ENCODE peak calls at places on chromosomes 16 and 17, in nine cellular contexts. M is osteoblast, I is ovary, D is astrocyte of the cerebellum, G is fibroblast of pulmonary artery, Y is LNCaP clone FGC, J is stomach, B is AG09309, L is HCT116. X is an unnamed sample.

GRCh38 chr17:81245024-81245664 is 6.0 kb downstream of the NDUFAF8 start:
- DNase-seq in L (no peak), I (no peak), Y (no peak), J (no peak), G (no peak), D (no peak), M (peak), B (no peak), X (no peak)

GRCh38 chr16:55471448-55472097 is 7.4 kb upstream of the MMP2 start:
- DNase-seq in Y (no peak), M (no peak), D (no peak), L (peak), I (no peak), G (peak), J (no peak), B (peak), X (peak)

GRCh38 chr16:57532251-57532625 is 4.1 kb downstream of the CCDC102A start:
- DNase-seq in Y (peak), B (no peak), I (no peak), G (no peak), M (no peak), J (peak), L (no peak), D (no peak), X (no peak)

GRCh38 chr17:68491864-68492263 is 20.4 kb upstream of the PRKAR1A start:
- DNase-seq in J (peak), L (no peak), M (no peak), G (no peak), B (no peak), Y (no peak), I (no peak), D (no peak), X (no peak)

GRCh38 chr17:57914274-57915147 is 40.7 kb downstream of the CUEDC1 start:
- DNase-seq in J (no peak), D (no peak), G (no peak), L (no peak), B (no peak), I (no peak), Y (no peak), M (peak), X (no peak)

GRCh38 chr17:72853438-72854415 is 238.8 kb downstream of the SLC39A11 start:
- DNase-seq in D (no peak), J (no peak), Y (no peak), G (no peak), M (no peak), B (no peak), L (no peak), I (no peak), X (no peak)

GRCh38 chr17:77085916-77086432 is 54.8 kb upstream of the SEC14L1 start:
- DNase-seq in L (no peak), D (no peak), Y (no peak), I (no peak), B (no peak), M (no peak), G (no peak), J (no peak), X (no peak)

GRCh38 chr17:77733576-77734296 is 224.8 kb upstream of the TNRC6C start:
- DNase-seq in M (no peak), I (no peak), G (no peak), J (no peak), D (no peak), L (no peak), B (no peak), Y (no peak), X (no peak)

GRCh38 chr17:62898239-62898864 is 67.7 kb upstream of the TANC2 start:
- DNase-seq in M (peak), D (no peak), B (no peak), Y (no peak), J (no peak), G (peak), I (peak), L (no peak), X (no peak)

GRCh38 chr17:57988301-57989010 is 402 bp upstream of the VEZF1 start:
- DNase-seq in L (peak), M (peak), B (no peak), I (peak), J (peak), Y (no peak), D (no peak), G (peak), X (no peak)

GRCh38 chr17:38864636-38865398 is 5.0 kb upstream of the LASP1 start:
- DNase-seq in B (no peak), I (no peak), D (no peak), G (peak), L (no peak), Y (no peak), M (no peak), J (no peak), X (no peak)

GRCh38 chr17:44137891-44138709 is 3.6 kb upstream of the HROB start:
- DNase-seq in I (peak), J (peak), D (peak), B (peak), Y (no peak), G (peak), M (peak), L (peak), X (peak)

GRCh38 chr17:4510615-4510941 is 11.9 kb downstream of the SPNS2 start:
- DNase-seq in J (no peak), Y (no peak), I (no peak), G (no peak), M (no peak), L (no peak), D (no peak), B (no peak), X (no peak)

GRCh38 chr16:75265911-75266701 is 14.7 kb upstream of the BCAR1 start:
- DNase-seq in D (no peak), B (no peak), L (no peak), J (peak), G (peak), M (peak), Y (peak), I (peak), X (no peak)

GRCh38 chr16:72932050-72932449 is 115.9 kb downstream of the ZFHX3 start:
- DNase-seq in G (peak), L (no peak), Y (no peak), I (no peak), D (no peak), B (no peak), J (no peak), M (peak), X (no peak)

GRCh38 chr16:56090076-56090475 is 101.2 kb upstream of the GNAO1 start:
- DNase-seq in L (no peak), G (no peak), M (no peak), J (no peak), D (no peak), B (no peak), Y (no peak), I (no peak), X (no peak)

GRCh38 chr17:27339836-27340550 is 46.1 kb downstream of the WSB1 start:
- DNase-seq in G (no peak), B (no peak), L (peak), M (no peak), I (no peak), J (no peak), D (no peak), Y (no peak), X (no peak)

GRCh38 chr17:773467-774319 is 8.4 kb downstream of the GLOD4 start:
- DNase-seq in J (no peak), M (no peak), G (no peak), I (no peak), B (no peak), L (no peak), D (no peak), Y (no peak), X (no peak)

GRCh38 chr16:84176192-84177053 is 10.4 kb downstream of the TAF1C start:
- DNase-seq in L (no peak), Y (no peak), J (no peak), D (no peak), I (peak), B (no peak), G (no peak), M (peak), X (no peak)

GRCh38 chr17:57294075-57294474 is 37.8 kb downstream of the MSI2 start:
- DNase-seq in J (no peak), B (no peak), G (no peak), Y (no peak), I (no peak), M (no peak), L (no peak), D (no peak), X (no peak)

GRCh38 chr17:15744885-15745284 is 12.8 kb downstream of the TBC1D26 start:
- DNase-seq in G (no peak), J (no peak), B (no peak), M (no peak), L (no peak), I (no peak), D (peak), Y (no peak), X (peak)

GRCh38 chr17:36980281-36980761 is 31.6 kb downstream of the AATF start:
- DNase-seq in G (peak), M (no peak), L (no peak), J (no peak), Y (peak), D (peak), I (no peak), B (no peak), X (no peak)

GRCh38 chr17:50483266-50483665 is 4.6 kb downstream of the RSAD1 start:
- DNase-seq in Y (no peak), G (no peak), J (no peak), L (no peak), M (no peak), I (no peak), B (no peak), D (no peak), X (no peak)

GRCh38 chr16:35868630-35869029 is 2409.2 kb downstream of the TP53TG3F start:
- DNase-seq in I (no peak), Y (no peak), L (no peak), M (no peak), G (no peak), J (no peak), B (no peak), D (no peak), X (no peak)

GRCh38 chr17:77266891-77267341 is 126.1 kb downstream of the SEC14L1 start:
- DNase-seq in M (peak), L (no peak), B (no peak), G (no peak), J (no peak), D (no peak), Y (no peak), I (no peak), X (no peak)

GRCh38 chr16:68062910-68063393 is 22.2 kb upstream of the NFATC3 start:
- DNase-seq in B (no peak), D (no peak), G (no peak), J (peak), Y (no peak), M (no peak), I (no peak), L (no peak), X (no peak)

GRCh38 chr17:40610359-40610758 is 37.3 kb downstream of the SMARCE1 start:
- DNase-seq in B (no peak), J (no peak), D (no peak), Y (no peak), I (no peak), L (no peak), G (no peak), M (no peak), X (no peak)

GRCh38 chr16:28140788-28141618 is 70.8 kb downstream of the XPO6 start:
- DNase-seq in M (peak), I (no peak), D (no peak), J (peak), Y (peak), B (no peak), L (no peak), G (peak), X (no peak)

GRCh38 chr17:10120113-10120485 is 78.3 kb downstream of the GAS7 start:
- DNase-seq in B (no peak), L (no peak), Y (no peak), I (no peak), J (no peak), M (no peak), G (no peak), D (no peak), X (no peak)

GRCh38 chr17:48068491-48068961 is 20.4 kb downstream of the NFE2L1 start:
- DNase-seq in G (peak), Y (no peak), D (no peak), J (no peak), L (no peak), B (no peak), I (no peak), M (peak), X (no peak)

GRCh38 chr16:77919761-77920415 is 102.5 kb upstream of the CLEC3A start:
- DNase-seq in G (no peak), B (no peak), L (no peak), Y (no peak), I (no peak), M (no peak), D (no peak), J (no peak), X (no peak)

GRCh38 chr17:31726980-31727427 is 132.0 kb downstream of the COPRS start:
- DNase-seq in J (no peak), G (peak), B (peak), M (peak), L (no peak), D (no peak), I (no peak), Y (no peak), X (peak)

GRCh38 chr17:74190807-74191206 is 12.7 kb upstream of the RPL38 start:
- DNase-seq in J (no peak), L (no peak), M (no peak), Y (no peak), D (no peak), G (peak), I (no peak), B (no peak), X (no peak)

GRCh38 chr17:77419547-77420475 is 279.0 kb downstream of the SEC14L1 start:
- DNase-seq in Y (no peak), B (no peak), D (no peak), G (no peak), L (no peak), M (peak), J (no peak), I (peak), X (no peak)

GRCh38 chr16:1194665-1195392 is 30.2 kb downstream of the TPSG1 start:
- DNase-seq in M (peak), B (no peak), D (no peak), J (no peak), Y (no peak), I (no peak), G (no peak), L (no peak), X (no peak)

GRCh38 chr16:73794936-73795335 is 501.7 kb upstream of the PSMD7 start:
- DNase-seq in D (no peak), Y (no peak), B (no peak), M (no peak), L (no peak), G (no peak), J (no peak), I (peak), X (no peak)

GRCh38 chr16:12758670-12759558 is 44.8 kb downstream of the CPPED1 start:
- DNase-seq in M (no peak), I (no peak), J (no peak), D (no peak), B (no peak), G (no peak), Y (no peak), L (no peak), X (no peak)

GRCh38 chr17:65131946-65132345 is 5.2 kb upstream of the RGS9 start:
- DNase-seq in I (no peak), G (no peak), B (peak), M (peak), Y (no peak), J (no peak), L (no peak), D (no peak), X (no peak)

GRCh38 chr17:66420961-66421371 is 118.6 kb downstream of the PRKCA start:
- DNase-seq in I (no peak), B (peak), L (no peak), Y (no peak), M (no peak), D (no peak), J (no peak), G (peak), X (no peak)
- H3K4me3 ChIP-seq in I (no peak), B (no peak), L (no peak), Y (no peak), M (no peak), D (no peak), J (no peak), G (no peak), X (no peak)

GRCh38 chr17:28513476-28513875 is 7.3 kb downstream of the FOXN1 start:
- DNase-seq in I (no peak), Y (no peak), D (no peak), B (no peak), L (no peak), G (no peak), M (no peak), J (no peak), X (no peak)
- TF ChIP-seq CTCF in I (no peak), Y (no peak), D (no peak), B (no peak), L (no peak), G (no peak), M (no peak), J (no peak), X (no peak)

DNA sequence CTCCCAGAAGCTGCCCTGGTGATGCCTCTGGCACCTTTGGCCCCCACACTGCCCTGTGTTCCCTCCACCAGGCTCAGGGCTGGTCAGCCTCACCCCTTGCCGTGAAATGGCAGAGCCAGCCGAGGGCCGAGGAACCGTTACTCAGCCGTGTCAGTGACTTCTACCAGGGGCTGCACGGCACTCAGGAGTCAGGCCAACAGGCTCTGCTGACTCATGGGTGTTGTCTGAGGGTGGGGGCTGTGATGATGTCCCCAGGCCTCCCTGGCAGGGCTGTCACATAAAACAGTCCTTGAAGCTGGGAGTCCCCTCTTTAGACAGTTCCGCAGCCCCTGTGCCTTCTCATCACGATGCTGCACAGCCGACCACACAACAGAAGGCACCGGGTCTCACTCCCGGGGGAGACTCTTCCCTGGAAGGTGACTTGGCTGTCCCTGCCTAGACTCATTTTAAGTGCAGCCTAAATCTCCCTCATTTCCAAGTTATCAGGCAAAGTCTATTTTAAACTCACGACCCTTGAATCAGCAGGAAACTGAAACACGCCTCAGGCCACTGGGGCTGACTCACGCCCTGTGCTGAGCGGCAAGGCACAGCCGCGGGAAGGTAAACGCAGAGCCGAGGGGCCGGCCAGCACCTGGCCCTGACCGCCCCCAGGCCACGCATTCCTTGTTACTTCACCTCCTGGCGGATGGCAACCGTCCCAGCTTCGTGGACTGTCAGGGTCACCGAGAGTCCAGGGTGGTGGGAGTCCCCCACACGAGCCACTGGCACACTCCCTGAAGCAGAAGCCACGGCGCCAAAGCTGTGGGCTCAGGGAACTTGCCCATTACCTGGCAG is 102.6 kb downstream of the ZNF778 start:
- DNase-seq in M (peak), D (no peak), Y (no peak), G (peak), J (peak), L (no peak), I (no peak), B (no peak), X (no peak)
- H3K4me3 ChIP-seq in M (peak), D (peak), Y (peak), G (peak), J (peak), L (peak), I (peak), B (peak), X (peak)

DNA sequence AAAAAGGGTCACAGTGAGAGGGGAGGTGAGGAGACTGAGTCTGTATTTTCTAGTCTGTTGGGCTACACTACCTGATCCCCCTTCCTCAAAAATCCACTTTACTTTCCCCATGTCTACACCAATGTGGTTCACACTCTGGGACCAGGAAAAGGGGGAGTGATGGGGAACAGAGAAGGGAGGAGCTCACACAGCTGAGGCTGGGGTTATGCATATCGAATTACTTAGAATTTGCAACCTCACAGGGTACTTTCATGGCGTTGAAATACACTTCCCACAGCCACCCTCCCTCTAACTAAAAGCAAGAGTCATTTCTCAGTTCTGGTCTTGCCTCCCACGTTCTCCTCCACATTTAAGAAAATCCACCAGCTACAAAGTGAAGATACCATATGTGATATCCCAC is 14.1 kb downstream of the MAPT start:
- DNase-seq in G (no peak), D (no peak), J (no peak), L (no peak), Y (no peak), I (no peak), B (no peak), M (no peak), X (no peak)
- TF ChIP-seq CTCF in G (no peak), D (no peak), J (no peak), L (no peak), Y (no peak), I (no peak), B (no peak), M (no peak), X (no peak)

GRCh38 chr17:75511610-75512575 is 3.4 kb downstream of the CASKIN2 start:
- DNase-seq in Y (no peak), M (no peak), B (no peak), J (peak), D (no peak), G (no peak), L (no peak), I (no peak), X (no peak)

GRCh38 chr17:75509528-75510258 is 5.6 kb downstream of the CASKIN2 start:
- DNase-seq in L (no peak), I (no peak), D (no peak), G (no peak), B (no peak), J (no peak), M (no peak), Y (no peak), X (no peak)

GRCh38 chr17:75512946-75513666 is 2.2 kb downstream of the CASKIN2 start:
- DNase-seq in B (no peak), J (no peak), G (no peak), I (no peak), D (no peak), M (no peak), L (no peak), Y (no peak), X (no peak)

GRCh38 chr17:75508848-75509450 is 6.4 kb downstream of the CASKIN2 start:
- DNase-seq in I (no peak), M (no peak), D (no peak), Y (no peak), J (no peak), L (no peak), B (no peak), G (no peak), X (no peak)

DNA sequence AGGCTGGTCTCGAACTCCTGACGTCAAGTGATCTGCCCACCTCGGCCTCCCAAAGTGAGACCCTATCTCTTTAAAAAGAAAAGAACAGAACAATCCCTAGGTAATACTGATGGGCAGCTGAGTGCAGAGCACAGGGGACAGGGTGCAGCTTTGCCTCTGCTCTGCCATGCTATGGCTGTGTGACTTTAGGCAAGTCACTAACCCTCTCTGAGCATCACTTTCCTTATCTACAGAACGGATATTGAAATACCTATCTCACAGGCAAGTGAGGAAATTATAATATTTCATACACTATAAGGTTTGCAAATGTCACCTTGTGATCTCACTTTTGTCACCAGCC is 4.1 kb downstream of the CASKIN2 start:
- DNase-seq in M (no peak), G (no peak), I (no peak), L (no peak), B (no peak), D (no peak), Y (no peak), J (no peak), X (no peak)
- H3K4me3 ChIP-seq in M (no peak), G (no peak), I (no peak), L (no peak), B (no peak), D (no peak), Y (no peak), J (peak), X (no peak)

GRCh38 chr17:78879679-78880186 is 23.3 kb downstream of the CEP295NL start:
- DNase-seq in B (peak), M (peak), J (no peak), I (peak), G (peak), D (peak), Y (no peak), L (no peak), X (no peak)
- TF ChIP-seq CTCF in B (no peak), M (no peak), J (no peak), I (peak), G (no peak), D (no peak), Y (no peak), L (no peak), X (no peak)

DNA sequence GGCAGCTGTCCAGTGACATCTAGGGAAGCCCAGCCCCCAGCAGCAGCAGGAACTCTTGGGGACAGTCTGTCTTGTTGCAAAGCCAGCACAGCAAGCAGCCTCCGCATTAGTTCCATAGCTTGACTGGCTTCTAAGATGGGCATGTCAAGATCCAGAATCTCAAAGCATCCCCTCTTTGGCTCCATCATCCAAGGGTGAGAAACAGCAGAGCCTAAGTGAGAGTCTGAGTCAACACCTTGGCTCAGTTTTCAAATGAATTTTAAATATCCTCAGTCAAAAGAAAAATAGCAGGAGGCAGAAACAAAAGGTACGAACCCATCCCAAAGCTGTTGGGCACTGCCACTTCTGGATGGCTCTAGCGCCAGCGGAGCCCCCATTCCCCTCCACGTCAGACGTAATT is 2.2 kb downstream of the CLDN9 start:
- DNase-seq in D (no peak), J (no peak), G (no peak), M (no peak), L (no peak), I (no peak), Y (no peak), B (no peak), X (no peak)
- H3K4me3 ChIP-seq in D (no peak), J (no peak), G (no peak), M (no peak), L (no peak), I (no peak), Y (no peak), B (no peak), X (no peak)

X was measured in retinal pigment epithelial cell.